ENCODE peak calls at places on chromosomes 11 and 22, in four cellular contexts. One of them, this sample, is unnamed.

GRCh38 chr22:18085188-18085587 is 7.4 kb downstream of the PEX26 start:
- DNase-seq in AG10803: no peak
- DNase-seq in IMR-90: peak; percentile 34
- DNase-seq in NB4: no peak
- DNase-seq in this sample: no peak

GRCh38 chr11:111735262-111736116 is 30.7 kb downstream of the PPP2R1B start:
- DNase-seq in AG10803: peak; percentile 98
- DNase-seq in IMR-90: peak; percentile 99
- DNase-seq in NB4: no peak
- DNase-seq in this sample: no peak

GRCh38 chr11:19344661-19345518 is 104.1 kb upstream of the E2F8 start:
- DNase-seq in AG10803: peak; percentile 38
- DNase-seq in IMR-90: peak; percentile 24
- DNase-seq in NB4: no peak
- DNase-seq in this sample: peak; percentile 76

GRCh38 chr22:36445158-36445668 is 36.2 kb downstream of the TXN2 start:
- DNase-seq in AG10803: peak; percentile 89
- DNase-seq in IMR-90: peak; percentile 97
- DNase-seq in NB4: peak; percentile 36
- DNase-seq in this sample: no peak

GRCh38 chr11:63536669-63537292 is at the start of gene PLAAT4:
- DNase-seq in AG10803: peak; percentile 57
- DNase-seq in IMR-90: peak; percentile 58
- DNase-seq in NB4: peak; percentile 58
- DNase-seq in this sample: peak; percentile 63

GRCh38 chr11:59186130-59186594 is 14.2 kb downstream of the DTX4 start:
- DNase-seq in AG10803: no peak
- DNase-seq in IMR-90: no peak
- DNase-seq in NB4: peak; percentile 49
- DNase-seq in this sample: peak; percentile 77

GRCh38 chr11:95512177-95512576 is 277.4 kb downstream of the FAM76B start:
- DNase-seq in AG10803: peak; percentile 99
- DNase-seq in IMR-90: peak; percentile 69
- DNase-seq in NB4: no peak
- DNase-seq in this sample: no peak

GRCh38 chr22:44448271-44448780 is 49.7 kb downstream of the RTL6 start:
- DNase-seq in AG10803: peak; percentile 94
- DNase-seq in IMR-90: peak; percentile 94
- DNase-seq in NB4: no peak
- DNase-seq in this sample: no peak

GRCh38 chr11:61956191-61957027 is 6.3 kb downstream of the BEST1 start:
- DNase-seq in AG10803: no peak
- DNase-seq in IMR-90: no peak
- DNase-seq in NB4: no peak
- DNase-seq in this sample: no peak

GRCh38 chr22:23205330-23205729 is 25.0 kb downstream of the BCR start:
- DNase-seq in AG10803: no peak
- DNase-seq in IMR-90: no peak
- DNase-seq in NB4: no peak
- DNase-seq in this sample: no peak

GRCh38 chr22:48511781-48512327 is 1315.8 kb downstream of the BRD1 start:
- DNase-seq in AG10803: no peak
- DNase-seq in IMR-90: no peak
- DNase-seq in NB4: no peak
- DNase-seq in this sample: no peak

GRCh38 chr22:35394810-35395563 is 5.0 kb upstream of the MCM5 start:
- DNase-seq in AG10803: no peak
- DNase-seq in IMR-90: no peak
- DNase-seq in NB4: no peak
- DNase-seq in this sample: no peak

GRCh38 chr11:86174101-86175046 is 70.2 kb upstream of the EED start:
- DNase-seq in AG10803: peak; percentile 99
- DNase-seq in IMR-90: peak; percentile 99
- DNase-seq in NB4: no peak
- DNase-seq in this sample: no peak

GRCh38 chr22:27296091-27296675 is 505.4 kb downstream of the MN1 start:
- DNase-seq in AG10803: no peak
- DNase-seq in IMR-90: no peak
- DNase-seq in NB4: no peak
- DNase-seq in this sample: no peak

GRCh38 chr11:93221539-93221938 is 23.7 kb upstream of the SLC36A4 start:
- DNase-seq in AG10803: no peak
- DNase-seq in IMR-90: no peak
- DNase-seq in NB4: no peak
- DNase-seq in this sample: no peak

GRCh38 chr11:122186439-122187080 is 70.5 kb upstream of the BLID start:
- DNase-seq in AG10803: peak; percentile 100
- DNase-seq in IMR-90: peak; percentile 97
- DNase-seq in NB4: peak; percentile 65
- DNase-seq in this sample: no peak

GRCh38 chr22:38272373-38273134 is at the start of gene TMEM184B:
- DNase-seq in AG10803: peak; percentile 64
- DNase-seq in IMR-90: peak; percentile 58
- DNase-seq in NB4: peak; percentile 71
- DNase-seq in this sample: peak; percentile 97

GRCh38 chr11:97938789-97939188 is 1082.0 kb upstream of the CNTN5 start:
- DNase-seq in AG10803: no peak
- DNase-seq in IMR-90: no peak
- DNase-seq in NB4: no peak
- DNase-seq in this sample: no peak

GRCh38 chr22:41028841-41029240 is 63.6 kb upstream of the EP300 start:
- DNase-seq in AG10803: peak; percentile 95
- DNase-seq in IMR-90: peak; percentile 94
- DNase-seq in NB4: peak; percentile 78
- DNase-seq in this sample: no peak

GRCh38 chr11:70002433-70002832 is 75.7 kb upstream of the ANO1 start:
- DNase-seq in AG10803: no peak
- DNase-seq in IMR-90: no peak
- DNase-seq in NB4: peak; percentile 65
- DNase-seq in this sample: peak; percentile 51

GRCh38 chr11:100991541-100991940 is 138.1 kb downstream of the PGR start:
- DNase-seq in AG10803: peak; percentile 42
- DNase-seq in IMR-90: peak; percentile 44
- DNase-seq in NB4: no peak
- DNase-seq in this sample: no peak

GRCh38 chr11:34181254-34181653 is 75.8 kb downstream of the NAT10 start:
- DNase-seq in AG10803: no peak
- DNase-seq in IMR-90: no peak
- DNase-seq in NB4: peak; percentile 47
- DNase-seq in this sample: no peak

GRCh38 chr11:20249313-20249873 is 89.1 kb upstream of the DBX1 start:
- DNase-seq in AG10803: no peak
- DNase-seq in IMR-90: no peak
- DNase-seq in NB4: no peak
- DNase-seq in this sample: no peak

GRCh38 chr11:63212742-63213141 is 30.7 kb downstream of the SLC22A25 start:
- DNase-seq in AG10803: peak; percentile 7
- DNase-seq in IMR-90: no peak
- DNase-seq in NB4: peak; percentile 32
- DNase-seq in this sample: peak; percentile 12

GRCh38 chr11:130832571-130833432 is 83.5 kb downstream of the SNX19 start:
- DNase-seq in AG10803: no peak
- DNase-seq in IMR-90: peak; percentile 53
- DNase-seq in NB4: no peak
- DNase-seq in this sample: no peak

GRCh38 chr11:28146123-28146751 is 38.0 kb downstream of the METTL15 start:
- DNase-seq in AG10803: peak; percentile 88
- DNase-seq in IMR-90: peak; percentile 92
- DNase-seq in NB4: peak; percentile 49
- DNase-seq in this sample: no peak

GRCh38 chr22:45577746-45578523 is 75.3 kb downstream of the FBLN1 start:
- DNase-seq in AG10803: peak; percentile 75
- DNase-seq in IMR-90: peak; percentile 73
- DNase-seq in NB4: peak; percentile 96
- DNase-seq in this sample: peak; percentile 85

GRCh38 chr11:82864268-82864667 is 36.0 kb downstream of the PRCP start:
- DNase-seq in AG10803: peak; percentile 47
- DNase-seq in IMR-90: peak; percentile 41
- DNase-seq in NB4: peak; percentile 89
- DNase-seq in this sample: peak; percentile 30

GRCh38 chr11:47184711-47185304 is 1.4 kb downstream of the PACSIN3 start:
- DNase-seq in AG10803: no peak
- DNase-seq in IMR-90: no peak
- DNase-seq in NB4: no peak
- DNase-seq in this sample: no peak

DNA sequence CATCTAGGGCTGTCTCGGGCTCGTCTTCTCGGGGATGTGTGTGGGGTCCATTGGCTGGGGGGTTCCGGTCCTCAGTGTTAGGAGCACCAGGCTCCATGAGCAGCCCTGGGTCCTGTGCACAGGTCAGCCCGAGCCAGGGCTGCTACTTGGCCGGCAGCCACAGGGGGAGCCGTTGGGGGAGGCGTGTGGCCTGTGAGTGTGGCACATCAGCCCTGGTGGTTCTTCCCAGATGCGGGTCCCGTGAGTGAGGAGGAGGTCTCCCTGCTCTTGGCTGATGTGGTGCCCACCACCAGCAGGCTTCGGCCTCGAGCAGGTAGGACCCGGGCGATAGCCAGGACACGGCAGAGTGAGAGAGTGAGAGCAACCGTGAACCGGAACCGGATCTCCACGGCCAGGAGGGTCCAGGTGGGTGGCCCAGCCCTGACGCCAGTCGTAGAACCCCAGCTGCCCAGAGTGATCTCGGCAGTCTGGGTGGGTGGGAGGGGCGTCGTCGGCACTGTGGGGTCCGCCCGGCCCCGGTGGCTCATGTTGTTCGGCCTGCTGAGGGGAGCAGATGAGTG is 18.5 kb downstream of the IRF7 start:
- DNase-seq in AG10803: no peak
- DNase-seq in IMR-90: no peak
- DNase-seq in NB4: no peak
- DNase-seq in this sample: no peak
- TF ChIP-seq CTCF in AG10803: no peak
- TF ChIP-seq CTCF in IMR-90: no peak
- TF ChIP-seq CTCF in NB4: peak; percentile 23
- TF ChIP-seq CTCF in this sample: peak; percentile 41

DNA sequence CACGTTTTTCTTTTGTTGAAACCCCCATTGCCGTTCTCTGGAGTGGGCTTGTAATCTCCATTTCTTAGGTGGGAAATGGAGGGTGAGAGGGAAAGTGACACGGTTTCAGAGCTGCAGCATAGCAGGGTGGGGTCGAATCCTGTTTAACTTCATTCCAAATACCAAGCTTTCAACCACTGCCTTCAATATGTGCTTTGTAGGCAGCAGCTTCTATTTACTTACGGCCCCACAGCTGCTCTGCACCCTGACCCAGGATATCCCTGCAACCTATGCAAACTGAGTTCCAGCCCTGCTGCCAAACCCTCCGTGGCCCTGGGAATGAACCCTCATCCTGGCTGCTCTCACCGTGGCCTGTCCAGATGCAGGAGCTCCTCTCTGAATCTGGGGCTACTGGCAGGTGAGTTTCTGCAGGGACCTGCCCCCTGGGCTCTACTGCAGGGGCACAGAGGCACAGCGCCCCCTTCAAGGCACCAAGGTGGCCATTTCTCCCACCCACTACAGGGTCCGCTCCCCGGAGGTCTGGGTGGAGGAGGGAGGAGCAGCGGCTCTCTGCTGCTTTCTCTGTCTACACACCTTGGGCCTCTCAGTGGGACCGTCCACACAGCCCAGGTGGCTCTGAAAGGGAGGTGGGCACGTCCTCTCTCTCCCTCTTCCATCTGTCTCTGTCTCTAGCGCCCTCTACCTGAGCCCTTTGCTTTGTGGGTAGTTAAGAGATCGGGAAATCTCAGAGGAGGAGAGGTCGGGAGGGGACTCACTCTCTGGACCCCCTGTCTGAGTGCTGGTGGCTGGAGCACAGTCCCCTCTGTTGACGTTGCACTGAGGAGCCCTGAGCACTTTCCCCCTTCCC is 279.1 kb downstream of the BRD1 start:
- DNase-seq in AG10803: no peak
- DNase-seq in IMR-90: no peak
- DNase-seq in NB4: no peak
- DNase-seq in this sample: no peak
- TF ChIP-seq CTCF in AG10803: no peak
- TF ChIP-seq CTCF in IMR-90: no peak
- TF ChIP-seq CTCF in NB4: peak; percentile 4
- TF ChIP-seq CTCF in this sample: no peak

DNA sequence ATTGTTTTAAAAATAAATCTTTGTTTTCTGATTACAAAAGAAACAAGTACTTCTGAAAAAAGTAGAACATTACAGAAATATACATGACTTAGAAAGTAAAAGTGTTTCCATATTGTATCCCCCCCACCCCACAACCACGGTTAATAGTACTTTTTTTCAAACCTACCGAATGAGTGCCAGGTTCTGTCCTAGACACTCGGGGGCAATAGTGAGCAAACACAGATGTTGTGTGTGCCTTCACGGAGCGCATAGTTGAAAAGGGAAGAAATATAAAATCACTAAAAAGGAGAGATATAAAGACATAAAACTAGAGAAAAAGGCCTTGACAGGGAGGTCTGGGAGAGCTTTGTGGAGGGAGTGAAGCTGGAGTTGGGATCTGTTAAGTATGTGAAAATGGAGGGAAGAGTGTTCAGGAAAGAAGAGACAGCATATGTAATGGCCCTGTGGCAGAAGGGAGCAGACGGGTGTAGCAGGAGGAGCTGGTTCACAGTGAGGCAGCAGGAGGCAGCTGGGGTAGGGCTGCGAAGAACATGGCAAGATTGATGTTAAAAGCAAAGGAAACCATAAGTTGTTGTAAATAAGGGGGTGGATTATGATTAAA is 42.1 kb upstream of the ALX4 start:
- DNase-seq in AG10803: no peak
- DNase-seq in IMR-90: no peak
- DNase-seq in NB4: peak; percentile 25
- DNase-seq in this sample: no peak
- TF ChIP-seq CTCF in AG10803: no peak
- TF ChIP-seq CTCF in IMR-90: no peak
- TF ChIP-seq CTCF in NB4: peak; percentile 47
- TF ChIP-seq CTCF in this sample: no peak

GRCh38 chr11:44565008-44565745 is at the start of gene CD82:
- DNase-seq in AG10803: peak; percentile 98
- DNase-seq in IMR-90: peak; percentile 97
- DNase-seq in NB4: peak; percentile 98
- DNase-seq in this sample: peak; percentile 98
- TF ChIP-seq CTCF in AG10803: peak; percentile 24
- TF ChIP-seq CTCF in IMR-90: peak; percentile 40
- TF ChIP-seq CTCF in NB4: peak; percentile 2
- TF ChIP-seq CTCF in this sample: peak; percentile 10

DNA sequence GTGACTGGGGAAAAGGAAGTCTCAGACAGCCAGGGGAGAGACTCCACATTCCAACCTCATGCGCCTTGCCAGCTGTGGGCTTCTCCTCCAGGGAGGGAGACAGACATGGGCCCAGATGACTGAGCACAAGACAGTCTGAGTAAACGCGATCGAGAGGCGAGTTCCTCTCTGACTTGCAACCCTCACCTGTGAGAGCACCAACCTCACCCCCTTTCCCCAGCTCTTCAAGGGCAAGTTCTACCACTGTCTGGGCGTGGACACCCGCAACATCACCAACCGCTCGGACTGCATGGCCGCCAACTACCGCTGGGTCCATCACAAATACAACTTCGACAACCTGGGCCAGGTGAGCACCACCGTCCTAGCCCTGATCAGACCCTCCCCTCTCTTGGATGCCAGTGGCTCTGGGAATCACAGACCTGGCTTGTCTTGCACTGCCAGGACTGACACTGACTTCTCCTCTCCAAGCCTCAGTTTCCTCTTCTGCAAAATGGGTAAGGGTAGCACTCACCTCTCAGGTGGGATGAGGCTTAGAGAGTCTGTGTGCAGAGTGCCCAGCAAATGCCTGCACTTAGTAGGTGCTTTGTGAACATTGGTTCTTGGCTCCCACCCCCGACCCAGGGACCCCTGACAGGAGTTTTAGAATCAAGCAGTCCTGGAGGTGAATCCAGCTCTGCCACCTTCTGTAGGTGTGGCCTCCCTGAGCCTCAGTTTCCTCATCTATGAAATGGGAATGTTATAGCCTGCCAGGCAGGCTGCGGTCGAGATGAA is 95.3 kb downstream of the CACNA1I start:
- DNase-seq in AG10803: no peak
- DNase-seq in IMR-90: no peak
- DNase-seq in NB4: no peak
- DNase-seq in this sample: no peak
- TF ChIP-seq CTCF in AG10803: no peak
- TF ChIP-seq CTCF in IMR-90: no peak
- TF ChIP-seq CTCF in NB4: no peak
- TF ChIP-seq CTCF in this sample: no peak